ENCODE peak calls at places on chromosomes 1 and 21, in nine cellular contexts. B is occipital lobe; X is activated CD4-positive, alpha-beta memory T cell treated with anti-CD3 and anti-CD28 coated beads, Interleukin-2, amount 10 ng/mL, durations not matched to agents 7 days and 5 days; P is non-pigmented ciliary epithelial cell; Z is neural crest cell; A is NCI-H446 treated with DMSO at 0.1 percent for 48 hours; Q is CD4-positive, alpha-beta T cell; T is NCI-H187 treated with DMSO at 0.1 percent for 48 hours; I is kidney glomerular epithelial cell. U is an unnamed sample.
A peak's percentile ranks its signal among the peaks of the same experiment; 100 is the strongest.

GRCh38 chr1:57796609-57797008 is 372.7 kb upstream of the DAB1 start:
- DNase-seq in T (no peak), X (no peak), I (peak; percentile 45), P (peak; percentile 9), B (no peak), Z (no peak), Q (no peak), A (no peak), U (no peak)

GRCh38 chr1:1196431-1197187 is 9.8 kb downstream of the TNFRSF18 start:
- DNase-seq in X (no peak), P (no peak), B (no peak), T (no peak), Z (no peak), A (no peak), Q (no peak), I (no peak), U (no peak)

GRCh38 chr1:209733409-209734192 is 22.3 kb upstream of the TRAF3IP3 start:
- DNase-seq in T (no peak), X (no peak), P (no peak), Z (no peak), I (peak; percentile 5), Q (no peak), B (no peak), A (no peak), U (no peak)

GRCh38 chr1:1833916-1834325 is 55.7 kb upstream of the NADK start:
- DNase-seq in Z (no peak), P (no peak), Q (no peak), X (no peak), I (peak; percentile 78), B (no peak), A (no peak), T (no peak), U (no peak)

GRCh38 chr1:230825061-230825803 is 43.1 kb downstream of the C1orf198 start:
- DNase-seq in A (no peak), B (no peak), P (no peak), Z (no peak), X (no peak), T (no peak), Q (no peak), I (peak; percentile 57), U (peak; percentile 30)

GRCh38 chr1:198056255-198056654 is 100.5 kb upstream of the NEK7 start:
- DNase-seq in Z (no peak), A (no peak), B (no peak), T (no peak), P (no peak), I (no peak), X (peak; percentile 24), Q (no peak), U (no peak)

GRCh38 chr1:166808959-166809358 is 30.3 kb upstream of the POGK start:
- DNase-seq in Q (no peak), T (no peak), X (no peak), A (no peak), P (no peak), B (no peak), I (no peak), Z (no peak), U (no peak)

GRCh38 chr1:9239622-9240401 is 5.2 kb downstream of the H6PD start:
- DNase-seq in T (no peak), Q (peak; percentile 31), X (peak; percentile 77), B (no peak), Z (no peak), I (peak; percentile 45), A (no peak), P (peak; percentile 90), U (peak; percentile 55)

GRCh38 chr1:204102719-204103118 is 29.8 kb downstream of the SOX13 start:
- DNase-seq in B (no peak), Z (no peak), T (no peak), Q (no peak), A (no peak), I (no peak), P (no peak), X (peak; percentile 27), U (peak; percentile 47)

GRCh38 chr21:41025057-41025390 is 142.9 kb upstream of the BACE2 start:
- DNase-seq in B (no peak), I (no peak), T (no peak), Z (no peak), X (no peak), Q (no peak), P (no peak), A (no peak), U (no peak)

GRCh38 chr1:9770276-9770675 is 53.5 kb downstream of the CLSTN1 start:
- DNase-seq in P (no peak), B (no peak), Q (no peak), Z (no peak), A (no peak), T (no peak), X (no peak), I (no peak), U (no peak)

GRCh38 chr1:151006331-151007052 is at the start of gene MINDY1:
- DNase-seq in B (peak; percentile 80), T (peak; percentile 89), Z (peak; percentile 59), X (peak; percentile 46), I (peak; percentile 84), P (peak; percentile 72), A (peak; percentile 73), Q (no peak), U (peak; percentile 78)

GRCh38 chr1:17194133-17194475 is 10.8 kb upstream of the PADI1 start:
- DNase-seq in Q (no peak), Z (no peak), A (no peak), P (no peak), X (no peak), B (no peak), I (no peak), T (no peak), U (no peak)

U was measured in HuH-7.5.